ENCODE peak calls at places on chromosomes 16 and 17, in five cellular contexts. One of them, this sample, is unnamed.

GRCh38 chr17:79944821-79945391 is 90.8 kb downstream of the TBC1D16 start:
- DNase-seq in lower leg skin: peak
- DNase-seq in sigmoid colon: peak
- DNase-seq in GM23338: no peak
- DNase-seq in upper lobe of left lung: peak
- DNase-seq in this sample: no peak

GRCh38 chr17:13273744-13274295 is 256.0 kb upstream of the ELAC2 start:
- DNase-seq in GM23338: no peak
- DNase-seq in lower leg skin: no peak
- DNase-seq in sigmoid colon: no peak
- DNase-seq in upper lobe of left lung: no peak
- DNase-seq in this sample: no peak

GRCh38 chr16:69465083-69465721 is 40.8 kb downstream of the CYB5B start:
- DNase-seq in GM23338: no peak
- DNase-seq in sigmoid colon: no peak
- DNase-seq in lower leg skin: peak
- DNase-seq in upper lobe of left lung: no peak
- DNase-seq in this sample: peak

GRCh38 chr16:69482410-69482951 is 58.1 kb downstream of the CYB5B start:
- DNase-seq in upper lobe of left lung: peak
- DNase-seq in GM23338: no peak
- DNase-seq in sigmoid colon: peak
- DNase-seq in lower leg skin: peak
- DNase-seq in this sample: peak

GRCh38 chr17:61634942-61635538 is 44.0 kb upstream of the NACA2 start:
- DNase-seq in upper lobe of left lung: no peak
- DNase-seq in lower leg skin: no peak
- DNase-seq in sigmoid colon: no peak
- DNase-seq in GM23338: no peak
- DNase-seq in this sample: no peak

GRCh38 chr16:75256059-75256870 is 4.8 kb upstream of the BCAR1 start:
- DNase-seq in GM23338: peak
- DNase-seq in lower leg skin: peak
- DNase-seq in upper lobe of left lung: peak
- DNase-seq in sigmoid colon: peak
- DNase-seq in this sample: peak

GRCh38 chr17:869067-869466 is 86.9 kb downstream of the MRM3 start:
- DNase-seq in GM23338: no peak
- DNase-seq in lower leg skin: peak
- DNase-seq in sigmoid colon: peak
- DNase-seq in upper lobe of left lung: no peak
- DNase-seq in this sample: peak

GRCh38 chr17:71902931-71903506 is 217.8 kb upstream of the SOX9 start:
- DNase-seq in sigmoid colon: no peak
- DNase-seq in GM23338: no peak
- DNase-seq in upper lobe of left lung: no peak
- DNase-seq in lower leg skin: no peak
- DNase-seq in this sample: no peak

GRCh38 chr16:66653581-66654350 is 42.8 kb downstream of the CMTM4 start:
- DNase-seq in sigmoid colon: peak
- DNase-seq in lower leg skin: no peak
- DNase-seq in upper lobe of left lung: no peak
- DNase-seq in GM23338: no peak
- DNase-seq in this sample: peak

GRCh38 chr17:49986396-49987289 is 8.4 kb downstream of the DLX3 start:
- DNase-seq in GM23338: no peak
- DNase-seq in lower leg skin: peak
- DNase-seq in sigmoid colon: peak
- DNase-seq in upper lobe of left lung: no peak
- DNase-seq in this sample: no peak

GRCh38 chr16:74758801-74759200 is 15.8 kb downstream of the FA2H start:
- DNase-seq in lower leg skin: no peak
- DNase-seq in GM23338: no peak
- DNase-seq in upper lobe of left lung: no peak
- DNase-seq in sigmoid colon: no peak
- DNase-seq in this sample: no peak

GRCh38 chr16:57262841-57263584 is 18.0 kb downstream of the ARL2BP start:
- DNase-seq in upper lobe of left lung: peak
- DNase-seq in lower leg skin: no peak
- DNase-seq in GM23338: no peak
- DNase-seq in sigmoid colon: peak
- DNase-seq in this sample: no peak

GRCh38 chr17:65287040-65287439 is 149.9 kb downstream of the RGS9 start:
- DNase-seq in sigmoid colon: no peak
- DNase-seq in lower leg skin: peak
- DNase-seq in upper lobe of left lung: no peak
- DNase-seq in GM23338: no peak
- DNase-seq in this sample: peak

GRCh38 chr16:69273009-69273408 is 38.1 kb upstream of the VPS4A start:
- DNase-seq in upper lobe of left lung: no peak
- DNase-seq in sigmoid colon: no peak
- DNase-seq in GM23338: no peak
- DNase-seq in lower leg skin: no peak
- DNase-seq in this sample: peak

GRCh38 chr17:53722407-53722806 is 100.3 kb upstream of the KIF2B start:
- DNase-seq in GM23338: no peak
- DNase-seq in upper lobe of left lung: no peak
- DNase-seq in lower leg skin: no peak
- DNase-seq in sigmoid colon: no peak
- DNase-seq in this sample: peak

GRCh38 chr16:25014500-25015147 is 545 bp downstream of the ARHGAP17 start:
- DNase-seq in GM23338: peak
- DNase-seq in sigmoid colon: peak
- DNase-seq in lower leg skin: peak
- DNase-seq in upper lobe of left lung: peak
- DNase-seq in this sample: peak

GRCh38 chr17:83160443-83161297 is 81.3 kb downstream of the METRNL start:
- DNase-seq in GM23338: no peak
- DNase-seq in upper lobe of left lung: no peak
- DNase-seq in sigmoid colon: peak
- DNase-seq in lower leg skin: peak
- DNase-seq in this sample: no peak

GRCh38 chr17:75875182-75875939 is 3.0 kb downstream of the TRIM47 start:
- DNase-seq in sigmoid colon: peak
- DNase-seq in GM23338: no peak
- DNase-seq in upper lobe of left lung: no peak
- DNase-seq in lower leg skin: no peak
- DNase-seq in this sample: no peak

GRCh38 chr17:51258756-51259573 is 884 bp downstream of the MBTD1 start:
- DNase-seq in GM23338: no peak
- DNase-seq in sigmoid colon: peak
- DNase-seq in upper lobe of left lung: no peak
- DNase-seq in lower leg skin: no peak
- DNase-seq in this sample: no peak

GRCh38 chr16:83843657-83844056 is 35.9 kb downstream of the HSBP1 start:
- DNase-seq in lower leg skin: peak
- DNase-seq in sigmoid colon: peak
- DNase-seq in upper lobe of left lung: peak
- DNase-seq in GM23338: peak
- DNase-seq in this sample: no peak

GRCh38 chr16:85221081-85221809 is 109.0 kb upstream of the CIBAR2 start:
- DNase-seq in sigmoid colon: no peak
- DNase-seq in GM23338: no peak
- DNase-seq in lower leg skin: no peak
- DNase-seq in upper lobe of left lung: no peak
- DNase-seq in this sample: no peak

GRCh38 chr17:3009411-3009920 is 53.9 kb downstream of the OR1D5 start:
- DNase-seq in GM23338: no peak
- DNase-seq in sigmoid colon: peak
- DNase-seq in upper lobe of left lung: no peak
- DNase-seq in lower leg skin: no peak
- DNase-seq in this sample: no peak

GRCh38 chr17:71084219-71084618 is 914.9 kb downstream of the KCNJ2 start:
- DNase-seq in lower leg skin: no peak
- DNase-seq in upper lobe of left lung: peak
- DNase-seq in GM23338: peak
- DNase-seq in sigmoid colon: no peak
- DNase-seq in this sample: peak

GRCh38 chr17:79221597-79221996 is 147.0 kb downstream of the ENGASE start:
- DNase-seq in GM23338: no peak
- DNase-seq in lower leg skin: no peak
- DNase-seq in sigmoid colon: no peak
- DNase-seq in upper lobe of left lung: no peak
- DNase-seq in this sample: no peak

GRCh38 chr16:74936902-74937560 is 47.9 kb downstream of the WDR59 start:
- DNase-seq in sigmoid colon: no peak
- DNase-seq in upper lobe of left lung: peak
- DNase-seq in lower leg skin: no peak
- DNase-seq in GM23338: no peak
- DNase-seq in this sample: peak

GRCh38 chr17:31538080-31538762 is 146.7 kb downstream of the RAB11FIP4 start:
- DNase-seq in GM23338: no peak
- DNase-seq in sigmoid colon: no peak
- DNase-seq in lower leg skin: no peak
- DNase-seq in upper lobe of left lung: no peak
- DNase-seq in this sample: no peak

GRCh38 chr17:72411124-72411563 is 290.3 kb downstream of the SOX9 start:
- DNase-seq in GM23338: no peak
- DNase-seq in lower leg skin: no peak
- DNase-seq in upper lobe of left lung: no peak
- DNase-seq in sigmoid colon: no peak
- DNase-seq in this sample: no peak

GRCh38 chr16:84683691-84684591 is 15.9 kb upstream of the USP10 start:
- DNase-seq in GM23338: peak
- DNase-seq in upper lobe of left lung: no peak
- DNase-seq in sigmoid colon: peak
- DNase-seq in lower leg skin: peak
- DNase-seq in this sample: no peak

DNA sequence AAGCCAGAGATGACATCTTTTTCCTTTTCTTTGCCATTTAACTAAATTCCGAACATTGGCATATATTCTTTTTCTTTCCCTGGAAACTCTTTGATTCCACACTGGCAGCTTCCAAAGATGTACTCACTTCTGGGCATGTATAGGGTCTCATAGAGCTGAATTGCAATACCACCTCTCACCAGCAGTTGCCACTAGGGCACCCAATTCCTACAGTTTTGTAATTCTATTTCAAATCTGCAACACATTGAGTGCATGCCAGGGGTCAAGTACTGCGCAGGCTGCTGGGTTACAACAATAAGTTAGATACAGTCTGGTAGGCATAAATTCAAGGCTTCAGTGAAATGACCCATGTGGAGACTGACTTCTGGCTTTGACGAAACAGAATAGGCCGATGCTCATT is 208.8 kb upstream of the NLRP1 start:
- DNase-seq in GM23338: no peak
- DNase-seq in sigmoid colon: no peak
- DNase-seq in upper lobe of left lung: no peak
- DNase-seq in lower leg skin: peak
- DNase-seq in this sample: no peak
- TF ChIP-seq CTCF in GM23338: peak
- TF ChIP-seq CTCF in sigmoid colon: no peak
- TF ChIP-seq CTCF in upper lobe of left lung: no peak
- TF ChIP-seq CTCF in lower leg skin: no peak
- TF ChIP-seq CTCF in this sample: peak

GRCh38 chr16:19881783-19882182 is 2.9 kb downstream of the GPRC5B start:
- DNase-seq in sigmoid colon: no peak
- DNase-seq in GM23338: no peak
- DNase-seq in upper lobe of left lung: no peak
- DNase-seq in lower leg skin: no peak
- DNase-seq in this sample: no peak
- H3K4me3 ChIP-seq in sigmoid colon: no peak
- H3K4me3 ChIP-seq in GM23338: peak
- H3K4me3 ChIP-seq in upper lobe of left lung: no peak
- H3K4me3 ChIP-seq in lower leg skin: no peak
- H3K4me3 ChIP-seq in this sample: peak

GRCh38 chr17:28555022-28555421 is 2.6 kb upstream of the UNC119 start:
- DNase-seq in sigmoid colon: no peak
- DNase-seq in lower leg skin: no peak
- DNase-seq in upper lobe of left lung: no peak
- DNase-seq in GM23338: no peak
- DNase-seq in this sample: no peak

GRCh38 chr17:28551421-28552186 is 820 bp downstream of the UNC119 start:
- DNase-seq in upper lobe of left lung: no peak
- DNase-seq in GM23338: no peak
- DNase-seq in sigmoid colon: no peak
- DNase-seq in lower leg skin: no peak
- DNase-seq in this sample: peak

GRCh38 chr17:28553000-28553505 is 629 bp upstream of the UNC119 start:
- DNase-seq in sigmoid colon: no peak
- DNase-seq in upper lobe of left lung: no peak
- DNase-seq in GM23338: no peak
- DNase-seq in lower leg skin: no peak
- DNase-seq in this sample: no peak

GRCh38 chr17:28552201-28552999 is at the start of gene UNC119:
- DNase-seq in sigmoid colon: peak
- DNase-seq in GM23338: peak
- DNase-seq in upper lobe of left lung: peak
- DNase-seq in lower leg skin: peak
- DNase-seq in this sample: peak

DNA sequence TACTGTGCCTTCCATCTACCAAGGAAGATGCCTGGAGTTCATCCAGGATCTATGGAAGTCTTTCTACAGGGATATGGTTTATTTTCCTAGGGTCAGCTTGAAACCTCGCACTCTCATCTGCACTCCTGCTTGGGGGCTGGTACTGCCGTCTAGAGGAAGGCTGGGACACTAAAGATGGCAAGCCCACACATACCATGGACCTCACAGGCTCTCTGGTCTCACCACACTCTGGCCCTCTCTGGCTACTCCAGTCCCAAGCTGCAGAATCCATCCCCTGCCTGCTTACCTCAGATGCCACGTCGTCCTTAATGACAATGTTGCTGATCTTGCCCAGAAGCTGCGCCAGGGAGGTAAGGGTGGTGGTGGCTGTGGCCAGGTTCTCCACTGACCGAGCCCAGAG is 2.1 kb upstream of the UNC119 start:
- DNase-seq in lower leg skin: no peak
- DNase-seq in GM23338: no peak
- DNase-seq in upper lobe of left lung: no peak
- DNase-seq in sigmoid colon: no peak
- DNase-seq in this sample: peak
- TF ChIP-seq CTCF in lower leg skin: no peak
- TF ChIP-seq CTCF in GM23338: no peak
- TF ChIP-seq CTCF in upper lobe of left lung: no peak
- TF ChIP-seq CTCF in sigmoid colon: no peak
- TF ChIP-seq CTCF in this sample: peak

DNA sequence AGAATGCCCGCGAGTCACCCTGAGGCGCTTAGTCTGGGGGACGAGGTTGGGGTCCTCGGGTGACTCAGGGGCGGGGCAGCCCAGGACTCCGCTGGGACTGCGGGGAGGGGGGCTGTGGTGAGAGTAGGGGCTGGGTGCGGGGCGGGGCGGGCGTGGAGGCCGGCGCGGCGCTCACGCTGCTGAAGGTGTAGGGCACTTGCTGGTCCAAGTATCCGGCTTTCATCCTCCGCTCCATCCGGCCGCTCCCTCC is 832 bp downstream of the ETV4 start:
- DNase-seq in GM23338: no peak
- DNase-seq in sigmoid colon: no peak
- DNase-seq in lower leg skin: peak
- DNase-seq in upper lobe of left lung: peak
- DNase-seq in this sample: no peak
- H3K4me3 ChIP-seq in GM23338: peak
- H3K4me3 ChIP-seq in sigmoid colon: peak
- H3K4me3 ChIP-seq in lower leg skin: peak
- H3K4me3 ChIP-seq in upper lobe of left lung: peak
- H3K4me3 ChIP-seq in this sample: peak

GRCh38 chr17:7634384-7634783 is 4.4 kb downstream of the SHBG start:
- DNase-seq in sigmoid colon: no peak
- DNase-seq in upper lobe of left lung: no peak
- DNase-seq in GM23338: peak
- DNase-seq in lower leg skin: no peak
- DNase-seq in this sample: peak
- TF ChIP-seq CTCF in sigmoid colon: peak
- TF ChIP-seq CTCF in upper lobe of left lung: peak
- TF ChIP-seq CTCF in GM23338: peak
- TF ChIP-seq CTCF in lower leg skin: no peak
- TF ChIP-seq CTCF in this sample: peak

This sample was measured in fibroblast of the aortic adventitia.